ENCODE peak calls at places on chromosomes 13 and 19, in six cellular contexts. F is tibial artery, S is cardiac muscle cell, L is spleen, I is heart left ventricle, V is heart right ventricle. C is an unnamed sample. For H3K4me1 and H3K9me3, the result is how much of the 10 kb centered on the place peaks cover.

GRCh38 chr13:43376596-43376995 is 353.2 kb downstream of the DNAJC15 start:
- DNase-seq in F (no peak), S (no peak), L (no peak), I (no peak), V (no peak), C (no peak)

GRCh38 chr13:95195146-95195545 is 106.1 kb downstream of the ABCC4 start:
- DNase-seq in F (no peak), S (no peak), L (no peak), I (no peak), V (no peak), C (no peak)

GRCh38 chr13:30125422-30126073 is 181.8 kb downstream of the KATNAL1 start:
- DNase-seq in F (no peak), S (peak), L (no peak), I (no peak), V (no peak), C (no peak)

GRCh38 chr19:23916991-23917390 is 2.3 kb downstream of the ZNF726 start:
- DNase-seq in F (no peak), S (peak), L (no peak), I (no peak), V (no peak), C (no peak)

GRCh38 chr13:106612688-106613087 is 44.8 kb upstream of the ARGLU1 start:
- DNase-seq in F (peak), S (peak), L (no peak), I (peak), V (peak), C (no peak)

GRCh38 chr13:71499944-71500514 is 367.0 kb downstream of the DACH1 start:
- DNase-seq in F (no peak), S (no peak), L (no peak), I (no peak), V (no peak), C (no peak)

GRCh38 chr13:26025771-26026170 is 26.0 kb downstream of the SHISA2 start:
- DNase-seq in F (no peak), S (no peak), L (no peak), I (no peak), V (no peak), C (no peak)

GRCh38 chr13:20566424-20566916 is 487 bp upstream of the IFT88 start:
- DNase-seq in F (peak), S (no peak), L (peak), I (no peak), V (no peak), C (peak)

GRCh38 chr19:48661746-48662145 is 11.1 kb downstream of the NTN5 start:
- DNase-seq in F (no peak), S (no peak), L (no peak), I (no peak), V (no peak), C (no peak)

GRCh38 chr13:19183676-19184075 is 2.1 kb upstream of the TUBA3C start:
- DNase-seq in F (no peak), S (no peak), L (no peak), I (no peak), V (no peak), C (no peak)

GRCh38 chr13:60617863-60618733 is 221.1 kb downstream of the TDRD3 start:
- DNase-seq in F (no peak), S (peak), L (no peak), I (no peak), V (no peak), C (peak)

GRCh38 chr13:24644051-24644450 is 36.2 kb upstream of the ATP12A start:
- DNase-seq in F (no peak), S (peak), L (no peak), I (no peak), V (no peak), C (peak)

GRCh38 chr19:9076886-9077285 is 10.0 kb upstream of the OR1M1 start:
- DNase-seq in F (no peak), S (no peak), L (no peak), I (no peak), V (no peak), C (no peak)

GRCh38 chr19:10116085-10116865 is 3.4 kb downstream of the EIF3G start:
- DNase-seq in F (no peak), S (no peak), L (peak), I (no peak), V (no peak), C (no peak)

GRCh38 chr13:75469087-75469486 is 12.9 kb downstream of the TBC1D4 start:
- DNase-seq in F (no peak), S (no peak), L (no peak), I (no peak), V (no peak), C (no peak)

GRCh38 chr13:50222569-50223332 is 207.5 kb downstream of the KCNRG start:
- DNase-seq in F (peak), S (peak), L (peak), I (peak), V (peak), C (peak)

GRCh38 chr19:4310247-4311121 is 6.1 kb downstream of the FSD1 start:
- DNase-seq in F (no peak), S (no peak), L (no peak), I (no peak), V (no peak), C (peak)

GRCh38 chr19:47523473-47523872 is 8.6 kb upstream of the NAPA start:
- DNase-seq in F (no peak), S (no peak), L (no peak), I (peak), V (peak), C (no peak)

GRCh38 chr13:110965038-110965754 is 50.3 kb upstream of the ANKRD10 start:
- DNase-seq in F (no peak), S (peak), L (no peak), I (no peak), V (no peak), C (no peak)

GRCh38 chr13:39616087-39616694 is 13.2 kb upstream of the LHFPL6 start:
- DNase-seq in F (peak), S (peak), L (no peak), I (peak), V (peak), C (peak)

GRCh38 chr19:8001995-8002849 is 3.2 kb downstream of the ELAVL1 start:
- DNase-seq in F (peak), S (peak), L (peak), I (peak), V (peak), C (peak)

DNA sequence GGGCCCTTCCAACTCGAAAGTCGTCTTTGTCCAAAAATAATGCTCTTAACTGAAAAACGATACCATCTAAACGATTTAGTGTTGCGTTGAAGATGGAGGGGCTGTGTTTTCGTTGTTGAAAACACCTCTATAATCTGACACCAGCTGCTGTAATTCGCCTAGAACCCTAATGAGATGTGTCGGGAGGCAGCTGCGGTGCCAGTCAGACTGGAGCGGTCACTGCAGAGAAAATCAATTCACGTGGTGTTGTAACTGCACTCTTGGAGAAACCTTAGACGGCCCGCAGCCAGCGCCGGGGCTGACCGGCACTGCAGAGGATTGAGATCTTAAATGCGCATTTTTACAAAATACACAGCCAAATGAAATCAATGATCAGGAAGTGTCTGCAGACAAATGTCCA is 339.1 kb downstream of the ZNF536 start:
- DNase-seq in F (no peak), S (no peak), L (no peak), I (no peak), V (no peak), C (peak)
- H3K27ac ChIP-seq in F (no peak), S (no peak), L (no peak), I (no peak), V (no peak), C (peak)

DNA sequence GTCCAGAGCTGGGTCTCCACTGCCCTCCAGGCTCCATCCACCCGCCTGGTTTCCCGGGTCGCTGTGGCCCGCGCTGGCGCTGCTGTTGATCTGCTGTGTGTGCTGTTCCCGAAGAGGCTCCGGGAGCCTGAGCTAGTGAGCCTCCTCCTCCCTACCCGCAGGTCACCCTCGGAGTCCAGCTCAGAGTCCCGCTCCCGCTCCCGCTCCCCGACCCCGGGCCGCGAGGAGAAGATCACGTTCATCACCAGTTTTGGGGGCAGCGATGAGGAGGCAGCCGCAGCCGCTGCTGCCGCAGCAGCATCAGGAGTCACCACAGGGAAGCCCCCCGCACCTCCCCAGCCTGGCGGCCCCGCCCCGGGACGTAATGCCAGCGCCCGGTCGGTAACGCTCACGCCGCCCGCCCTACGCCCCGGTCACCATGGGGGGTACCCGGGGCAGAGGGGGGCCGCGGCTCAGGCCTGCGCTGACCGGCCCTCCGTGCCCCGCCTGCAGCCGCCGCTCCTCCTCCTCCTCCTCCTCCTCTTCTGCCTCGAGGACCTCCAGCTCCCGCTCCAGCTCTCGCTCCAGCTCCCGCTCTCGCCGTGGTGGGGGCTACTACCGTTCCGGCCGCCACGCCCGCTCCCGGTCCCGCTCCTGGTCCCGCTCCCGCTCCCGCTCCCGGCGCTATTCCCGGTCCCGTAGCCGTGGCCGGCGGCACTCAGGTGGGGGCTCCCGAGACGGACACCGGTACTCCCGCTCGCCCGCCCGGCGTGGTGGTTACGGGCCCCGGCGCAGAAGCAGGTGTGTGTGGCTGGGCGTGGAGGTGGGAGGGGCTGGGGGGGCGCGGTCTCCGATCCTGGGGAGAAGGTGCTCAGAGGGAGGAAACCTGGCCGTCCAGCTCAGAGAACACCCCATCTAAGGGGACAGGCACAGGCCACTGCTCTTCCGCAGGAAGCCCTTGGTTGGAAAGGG is 12.2 kb downstream of the ZNF296 start:
- DNase-seq in F (no peak), S (no peak), L (no peak), I (no peak), V (no peak), C (no peak)
- H3K4me1 ChIP-seq in F (under half), S (under half), L (under half), I (under half), V (under half), C (under half)

DNA sequence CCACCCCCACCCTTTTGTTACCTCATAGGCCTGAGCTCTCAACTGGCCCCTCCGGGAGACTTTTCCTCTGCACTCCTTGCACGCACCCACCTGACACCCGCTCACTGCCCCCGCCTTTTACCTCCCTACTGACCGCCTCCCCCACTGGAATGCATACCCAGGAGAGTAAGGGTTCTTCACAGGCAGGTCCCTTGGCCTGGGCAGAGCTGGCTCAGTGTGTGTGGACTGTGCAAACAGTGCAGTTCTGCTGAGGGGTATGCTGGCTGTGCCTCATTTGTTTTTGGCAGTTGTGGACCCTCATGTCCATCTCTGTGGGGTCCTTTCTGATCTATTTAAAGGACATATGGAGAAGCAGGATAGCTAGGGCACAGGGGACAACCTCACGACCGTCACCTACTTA is 5.0 kb downstream of the ZSCAN18 start:
- DNase-seq in F (no peak), S (no peak), L (no peak), I (no peak), V (no peak), C (no peak)
- H3K9me3 ChIP-seq in F (under half), S (under half), L (half or more), I (under half), V (under half), C (under half)

GRCh38 chr19:19138110-19138981 is at the start of gene TMEM161A:
- DNase-seq in F (peak), S (peak), L (peak), I (peak), V (peak), C (peak)

GRCh38 chr19:19139876-19140229 is 1.6 kb upstream of the TMEM161A start:
- DNase-seq in F (no peak), S (no peak), L (no peak), I (no peak), V (no peak), C (no peak)

GRCh38 chr19:19134687-19135158 is 3.6 kb downstream of the TMEM161A start:
- DNase-seq in F (no peak), S (no peak), L (no peak), I (peak), V (peak), C (no peak)

GRCh38 chr19:19140476-19140875 is 2.2 kb upstream of the TMEM161A start:
- DNase-seq in F (no peak), S (peak), L (no peak), I (no peak), V (no peak), C (no peak)

DNA sequence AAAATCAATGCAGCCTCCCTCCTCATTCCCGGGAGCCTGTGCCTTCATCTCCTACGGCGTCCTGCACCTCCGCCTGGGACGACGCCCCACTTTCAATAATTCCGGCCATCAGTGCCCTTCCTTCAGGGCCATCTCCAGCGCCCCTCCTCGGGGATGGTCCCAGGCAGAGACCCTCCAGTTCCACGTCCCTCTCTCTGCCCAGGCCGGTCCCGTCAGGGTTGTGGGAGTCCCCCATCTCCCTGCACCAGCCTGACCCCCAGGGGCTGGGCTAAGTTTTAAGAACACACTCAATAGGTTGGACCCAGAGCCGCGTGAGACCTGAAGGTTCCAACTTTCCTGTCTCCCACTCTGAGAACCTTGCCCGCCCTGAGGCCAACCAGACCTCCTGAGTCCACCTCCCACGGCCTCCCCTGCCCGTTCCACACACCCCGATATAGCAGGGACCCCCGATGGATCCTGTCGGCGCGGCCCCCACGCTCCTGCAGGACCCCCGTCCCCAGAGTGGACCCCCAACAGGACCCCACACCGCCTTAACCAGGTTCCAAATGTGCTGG is 645 bp downstream of the TMEM161A start:
- DNase-seq in F (no peak), S (peak), L (peak), I (no peak), V (no peak), C (peak)
- H3K27ac ChIP-seq in F (peak), S (peak), L (peak), I (no peak), V (peak), C (peak)

DNA sequence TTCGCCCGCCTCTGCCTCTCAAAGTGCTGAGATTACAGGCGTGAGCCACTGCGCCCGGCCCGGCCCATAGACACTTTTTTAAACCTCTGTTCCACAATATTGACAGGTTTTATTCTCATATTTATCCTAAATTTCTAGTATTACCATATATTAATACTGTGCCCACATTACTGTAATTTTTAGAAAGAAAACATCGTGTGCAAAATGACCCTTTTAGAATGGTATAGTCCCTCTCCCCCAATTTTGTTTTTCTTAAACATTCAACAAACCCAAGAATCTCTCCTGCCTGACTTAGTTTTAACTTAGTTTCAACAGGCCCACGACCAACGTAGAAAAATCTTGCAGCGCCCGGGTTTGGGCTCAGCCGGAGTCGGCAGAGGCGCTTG is 9.1 kb downstream of the CDX2 start:
- DNase-seq in F (no peak), S (no peak), L (no peak), I (no peak), V (no peak), C (no peak)
- H3K4me1 ChIP-seq in F (under half), S (under half), L (under half), I (under half), V (under half), C (under half)

GRCh38 chr13:112684041-112684440 is 5.8 kb upstream of the ATP11A start:
- DNase-seq in F (no peak), S (no peak), L (no peak), I (no peak), V (no peak), C (no peak)
- H3K9me3 ChIP-seq in F (under half), S (under half), L (under half), I (under half), V (under half), C (under half)